ENCODE peak calls at places on chromosome 11, in eight cellular contexts. O, S, P, W, U, F, G and A are unnamed samples.

GRCh38 chr11:46896719-46897406 is 21.5 kb downstream of the LRP4 start:
- DNase-seq in G (peak; percentile 37), P (no peak), S (no peak), W (no peak), O (no peak), F (no peak), U (no peak), A (peak; percentile 67)

GRCh38 chr11:65553301-65554001 is 4.7 kb downstream of the LTBP3 start:
- DNase-seq in G (no peak), P (peak; percentile 62), O (peak; percentile 80), U (no peak), S (no peak), F (peak; percentile 52), W (peak; percentile 68), A (peak; percentile 89)

GRCh38 chr11:121582296-121582695 is 129.5 kb upstream of the SORL1-AS1 start:
- DNase-seq in G (no peak), O (no peak), S (no peak), F (no peak), P (no peak), W (no peak), U (no peak), A (no peak)

GRCh38 chr11:117179048-117179999 is 781 bp downstream of the SIDT2 start:
- DNase-seq in F (peak; percentile 63), U (peak; percentile 78), O (peak; percentile 35), P (peak; percentile 35), G (no peak), W (peak; percentile 51), S (no peak), A (peak; percentile 49)

GRCh38 chr11:101428918-101429317 is 154.9 kb downstream of the TRPC6 start:
- DNase-seq in U (no peak), W (no peak), S (no peak), G (peak; percentile 54), F (no peak), P (no peak), O (no peak), A (peak; percentile 38)

GRCh38 chr11:83363280-83363679 is 77.1 kb upstream of the CCDC90B start:
- DNase-seq in G (no peak), F (no peak), P (no peak), U (no peak), W (no peak), S (no peak), O (no peak), A (no peak)

GRCh38 chr11:68460741-68461283 is at the start of gene PPP6R3:
- DNase-seq in F (no peak), W (no peak), P (no peak), S (no peak), U (no peak), O (no peak), G (no peak), A (peak; percentile 92)

GRCh38 chr11:130112071-130112830 is 42.6 kb downstream of the APLP2 start:
- DNase-seq in U (no peak), G (no peak), W (no peak), F (no peak), O (no peak), P (no peak), S (no peak), A (no peak)

GRCh38 chr11:60899021-60899936 is 7.1 kb downstream of the PRPF19 start:
- DNase-seq in S (no peak), U (no peak), P (no peak), O (peak; percentile 11), W (no peak), F (no peak), G (peak; percentile 73), A (peak; percentile 77)

GRCh38 chr11:3929232-3929631 is 73.8 kb downstream of the STIM1 start:
- DNase-seq in W (no peak), G (peak; percentile 49), S (no peak), O (no peak), F (no peak), P (no peak), U (no peak), A (no peak)

GRCh38 chr11:125224391-125225015 is 60.0 kb downstream of the PKNOX2 start:
- DNase-seq in S (peak; percentile 50), G (peak; percentile 23), W (no peak), U (no peak), O (no peak), P (no peak), F (no peak), A (peak; percentile 75)

GRCh38 chr11:8079111-8079675 is 1.8 kb upstream of the TUB start:
- DNase-seq in S (no peak), U (no peak), P (no peak), F (no peak), W (no peak), G (no peak), O (no peak), A (no peak)

GRCh38 chr11:119361961-119362725 is 15.6 kb upstream of the MFRP start:
- DNase-seq in U (no peak), W (no peak), O (no peak), F (no peak), S (no peak), G (no peak), P (no peak), A (no peak)
- H3K27me3 ChIP-seq in U (no peaks in the 10 kb centered on the region), W (peaks cover 2% of the 10 kb centered on the region), O (peaks cover 5% of the 10 kb centered on the region), F (peaks cover 14% of the 10 kb centered on the region), S (no peaks in the 10 kb centered on the region), G (no peaks in the 10 kb centered on the region), P (peaks cover 10% of the 10 kb centered on the region), A (peaks cover 32% of the 10 kb centered on the region)

GRCh38 chr11:120326228-120326627 is 1.1 kb downstream of the TLCD5 start:
- DNase-seq in S (no peak), O (no peak), G (peak; percentile 86), P (no peak), U (no peak), F (no peak), W (no peak), A (no peak)
- H3K4me3 ChIP-seq in S (peak overlapping the region; percentile 40), O (no peak overlapping the region), G (peak overlapping the region; percentile 97), P (no peak overlapping the region), U (peak overlapping the region; percentile 72), F (no peak overlapping the region), W (no peak overlapping the region), A (no peak overlapping the region)

GRCh38 chr11:134339756-134340155 is 8.0 kb downstream of the GLB1L2 start:
- DNase-seq in F (peak; percentile 70), O (no peak), G (no peak), W (no peak), S (no peak), U (no peak), P (no peak), A (peak; percentile 26)
- H3K27me3 ChIP-seq in F (no peaks in the 10 kb centered on the region), O (no peaks in the 10 kb centered on the region), G (no peaks in the 10 kb centered on the region), W (no peaks in the 10 kb centered on the region), S (no peaks in the 10 kb centered on the region), U (no peaks in the 10 kb centered on the region), P (no peaks in the 10 kb centered on the region), A (no peaks in the 10 kb centered on the region)

GRCh38 chr11:132196928-132197327 is 826.5 kb downstream of the NTM start:
- DNase-seq in P (no peak), S (no peak), F (no peak), O (no peak), G (no peak), U (no peak), W (no peak), A (no peak)
- H3K4me3 ChIP-seq in P (no peak overlapping the region), S (no peak overlapping the region), F (no peak overlapping the region), O (no peak overlapping the region), G (no peak overlapping the region), U (no peak overlapping the region), W (no peak overlapping the region), A (no peak overlapping the region)

GRCh38 chr11:92866679-92867282 is 102.7 kb upstream of the MTNR1B start:
- DNase-seq in U (no peak), P (no peak), S (no peak), F (no peak), G (no peak), W (no peak), O (no peak), A (peak; percentile 65)

GRCh38 chr11:92865352-92865751 is 104.1 kb upstream of the MTNR1B start:
- DNase-seq in G (peak; percentile 20), F (no peak), P (no peak), W (no peak), U (no peak), O (no peak), S (no peak), A (no peak)

GRCh38 chr11:92869716-92870115 is 99.7 kb upstream of the MTNR1B start:
- DNase-seq in O (no peak), W (no peak), U (no peak), S (no peak), G (no peak), F (no peak), P (no peak), A (no peak)

GRCh38 chr11:92867913-92868619 is 101.4 kb upstream of the MTNR1B start:
- DNase-seq in F (no peak), G (no peak), P (no peak), U (no peak), O (no peak), W (no peak), S (no peak), A (no peak)

DNA sequence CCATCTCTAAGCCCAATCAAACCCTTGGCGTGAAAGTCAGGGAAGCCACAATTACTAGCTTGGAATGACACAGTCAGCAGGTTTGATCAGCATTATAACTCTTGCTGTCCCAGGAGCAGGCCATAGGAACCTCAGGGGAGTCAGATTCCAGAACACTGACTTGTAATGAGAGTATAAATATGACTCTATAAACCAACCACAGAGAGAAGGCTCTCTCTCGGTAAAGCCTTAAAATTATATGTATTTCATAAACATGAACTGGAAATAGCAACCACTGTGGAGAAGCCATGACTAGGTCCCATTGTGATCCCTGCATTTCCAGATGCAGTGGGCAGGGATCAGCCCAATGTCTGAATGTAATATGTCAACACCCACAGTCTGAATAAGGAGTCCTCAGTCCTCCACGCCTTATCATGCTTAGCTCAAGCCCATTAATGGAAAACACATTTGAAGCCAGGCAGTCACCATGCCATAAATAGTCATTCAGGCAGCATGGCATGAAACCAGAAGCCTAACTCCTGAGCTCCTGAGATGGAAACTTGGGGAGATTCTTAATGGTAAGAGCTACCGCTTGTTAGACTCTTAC is 99.1 kb upstream of the MTNR1B start:
- DNase-seq in P (no peak), F (no peak), W (no peak), G (peak; percentile 30), U (no peak), O (no peak), S (no peak), A (no peak)
- H3K27me3 ChIP-seq in P (no peaks in the 10 kb centered on the region), F (no peaks in the 10 kb centered on the region), W (no peaks in the 10 kb centered on the region), G (no peaks in the 10 kb centered on the region), U (no peaks in the 10 kb centered on the region), O (no peaks in the 10 kb centered on the region), S (no peaks in the 10 kb centered on the region), A (no peaks in the 10 kb centered on the region)

DNA sequence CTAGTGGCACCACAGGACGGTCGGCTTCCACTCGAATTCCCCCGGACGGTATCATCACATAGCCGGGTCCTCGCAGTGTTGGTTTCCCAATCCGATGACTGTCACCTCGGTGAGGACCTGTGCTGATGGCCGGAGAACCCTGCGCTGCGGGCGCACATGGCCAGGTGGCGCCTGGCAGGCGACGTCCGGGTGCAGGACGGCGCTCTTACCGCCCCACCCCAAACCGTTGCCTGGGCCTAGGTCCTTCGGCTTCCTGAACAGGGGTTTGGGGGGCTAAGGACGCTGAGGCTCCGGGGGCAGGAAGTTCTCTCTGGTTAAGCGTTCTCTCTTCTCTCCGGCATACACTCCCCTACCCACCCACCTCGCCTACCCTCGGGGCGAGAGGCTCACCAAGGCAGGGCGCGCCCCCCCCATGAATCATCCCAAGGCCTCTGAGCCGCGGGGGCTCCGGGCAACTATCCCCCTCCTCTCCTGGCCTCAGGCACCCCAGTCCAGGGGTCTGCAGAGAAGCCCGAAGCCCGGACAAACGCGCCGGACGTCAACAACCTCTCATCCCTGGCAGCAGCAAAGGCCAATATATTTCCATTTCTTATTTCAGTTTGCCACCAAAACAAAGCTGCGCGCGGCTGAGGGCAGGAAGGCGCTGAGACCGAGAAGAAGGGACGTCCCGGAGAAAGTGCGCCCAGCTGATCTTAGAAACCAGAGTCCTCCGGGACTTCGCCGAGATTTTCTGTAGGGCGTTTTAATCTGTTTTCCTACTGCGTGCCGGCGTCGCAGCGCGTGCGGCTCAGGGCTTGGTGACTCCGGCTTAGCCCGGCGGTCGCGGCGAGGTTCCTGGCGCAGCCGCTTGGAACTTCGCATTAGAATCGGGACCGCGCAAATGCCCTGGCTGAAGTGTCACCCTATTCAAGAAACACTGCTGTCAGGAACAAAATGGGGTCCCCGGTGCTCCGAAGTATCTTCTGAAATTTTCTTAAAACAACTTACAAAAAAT is 5.6 kb downstream of the ALX4 start:
- DNase-seq in W (no peak), G (no peak), O (no peak), U (no peak), F (no peak), P (no peak), S (no peak), A (peak; percentile 81)
- H3K4me3 ChIP-seq in W (no peak overlapping the region), G (peak overlapping the region; percentile 7), O (peak overlapping the region; percentile 24), U (peak overlapping the region; percentile 5), F (no peak overlapping the region), P (no peak overlapping the region), S (no peak overlapping the region), A (no peak overlapping the region)